ENCODE peak calls at places on chromosomes 4 and X, in six cellular contexts. E is prostate gland, X is progenitor cell of endocrine pancreas, H is WTC11, D is mesothelial cell of epicardium, V is nephron progenitor cell. M is an unnamed sample.

GRCh38 chr4:80266902-80267380 is 477 bp downstream of the FGF5 start:
- DNase-seq in E (no peak), X (no peak), H (peak), D (no peak), V (peak), M (no peak)

GRCh38 chrX:21883258-21883657 is 27.5 kb downstream of the YY2 start:
- DNase-seq in E (no peak), X (no peak), H (no peak), D (no peak), V (no peak), M (no peak)

GRCh38 chrX:384861-385260 is 1.8 kb downstream of the PPP2R3B start:
- DNase-seq in E (no peak), X (no peak), H (no peak), D (no peak), V (no peak), M (no peak)

GRCh38 chr4:12439633-12440305 is 1011.1 kb upstream of the HS3ST1 start:
- DNase-seq in E (no peak), X (no peak), H (no peak), D (no peak), V (no peak), M (no peak)

GRCh38 chr4:41856797-41857196 is 78.4 kb upstream of the TMEM33 start:
- DNase-seq in E (no peak), X (no peak), H (no peak), D (no peak), V (no peak), M (no peak)

GRCh38 chr4:51995647-51996046 is 24.5 kb downstream of the LRRC66 start:
- DNase-seq in E (no peak), X (no peak), H (no peak), D (no peak), V (no peak), M (no peak)

GRCh38 chrX:133983243-133983973 is 2.0 kb downstream of the GPC3 start:
- DNase-seq in E (no peak), X (no peak), H (no peak), D (no peak), V (no peak), M (no peak)

GRCh38 chr4:137075586-137075985 is 456.7 kb downstream of the PCDH18 start:
- DNase-seq in E (no peak), X (no peak), H (no peak), D (no peak), V (no peak), M (no peak)

GRCh38 chrX:71615056-71615455 is 3.3 kb downstream of the CXCR3 start:
- DNase-seq in E (no peak), X (no peak), H (no peak), D (no peak), V (no peak), M (no peak)

GRCh38 chrX:20954014-20954413 is 420.2 kb upstream of the CNKSR2 start:
- DNase-seq in E (no peak), X (no peak), H (no peak), D (no peak), V (no peak), M (no peak)

GRCh38 chrX:56728752-56729151 is 291 bp upstream of the NBDY start:
- DNase-seq in E (peak), X (no peak), H (no peak), D (no peak), V (peak), M (no peak)

GRCh38 chrX:150983526-150984163 is 510 bp downstream of the HMGB3 start:
- DNase-seq in E (no peak), X (no peak), H (no peak), D (no peak), V (peak), M (no peak)

GRCh38 chr4:121308828-121309227 is 72.0 kb downstream of the QRFPR start:
- DNase-seq in E (no peak), X (no peak), H (no peak), D (no peak), V (no peak), M (no peak)

GRCh38 chr4:122914292-122914904 is 8.0 kb downstream of the NUDT6 start:
- DNase-seq in E (no peak), X (no peak), H (no peak), D (no peak), V (no peak), M (no peak)

GRCh38 chr4:19857405-19857804 is 394.3 kb upstream of the SLIT2 start:
- DNase-seq in E (no peak), X (no peak), H (no peak), D (no peak), V (no peak), M (no peak)

GRCh38 chr4:45119376-45119775 is 393.0 kb upstream of the GNPDA2 start:
- DNase-seq in E (no peak), X (no peak), H (no peak), D (no peak), V (no peak), M (no peak)

GRCh38 chr4:15894393-15894792 is 44.1 kb downstream of the FGFBP1 start:
- DNase-seq in E (no peak), X (no peak), H (no peak), D (no peak), V (no peak), M (no peak)

GRCh38 chrX:16807976-16808542 is 21.8 kb downstream of the TXLNG start:
- DNase-seq in E (no peak), X (no peak), H (no peak), D (no peak), V (no peak), M (no peak)

GRCh38 chr4:164501074-164501473 is 252.9 kb upstream of the SMIM31 start:
- DNase-seq in E (no peak), X (no peak), H (no peak), D (no peak), V (no peak), M (no peak)

GRCh38 chrX:3485727-3486126 is 139.3 kb upstream of the MXRA5 start:
- DNase-seq in E (no peak), X (no peak), H (peak), D (no peak), V (no peak), M (no peak)

GRCh38 chr4:24912252-24913098 is at the start of gene CCDC149:
- DNase-seq in E (peak), X (peak), H (peak), D (peak), V (peak), M (no peak)

GRCh38 chr4:144295286-144295995 is 154.9 kb upstream of the GYPA start:
- DNase-seq in E (no peak), X (no peak), H (no peak), D (no peak), V (no peak), M (no peak)

GRCh38 chr4:10354225-10354624 is 103.0 kb downstream of the ZNF518B start:
- DNase-seq in E (no peak), X (no peak), H (no peak), D (no peak), V (no peak), M (no peak)

GRCh38 chr4:125827338-125828074 is 512.8 kb downstream of the FAT4 start:
- DNase-seq in E (no peak), X (no peak), H (no peak), D (no peak), V (no peak), M (no peak)

GRCh38 chr4:105147226-105148151 is 813 bp downstream of the TET2 start:
- DNase-seq in E (peak), X (no peak), H (no peak), D (no peak), V (peak), M (peak)

GRCh38 chr4:185721949-185722316 is 90.1 kb downstream of the SORBS2 start:
- DNase-seq in E (no peak), X (no peak), H (no peak), D (no peak), V (no peak), M (no peak)

GRCh38 chrX:25011589-25012432 is 4.0 kb downstream of the ARX start:
- DNase-seq in E (no peak), X (no peak), H (no peak), D (no peak), V (peak), M (no peak)

GRCh38 chr4:6764976-6765620 is 17.4 kb upstream of the KIAA0232 start:
- DNase-seq in E (no peak), X (no peak), H (no peak), D (no peak), V (no peak), M (no peak)

GRCh38 chrX:8967471-8967870 is 66.5 kb downstream of the FAM9B start:
- DNase-seq in E (no peak), X (no peak), H (no peak), D (no peak), V (no peak), M (no peak)

GRCh38 chr4:113901994-113902787 is 77.3 kb downstream of the ARSJ start:
- DNase-seq in E (peak), X (peak), H (no peak), D (no peak), V (no peak), M (no peak)

GRCh38 chrX:69025802-69026301 is 139.4 kb downstream of the PJA1 start:
- DNase-seq in E (no peak), X (no peak), H (no peak), D (no peak), V (no peak), M (no peak)

GRCh38 chr4:28523791-28524190 is 1663.2 kb downstream of the STIM2 start:
- DNase-seq in E (no peak), X (no peak), H (no peak), D (no peak), V (no peak), M (no peak)

GRCh38 chr4:102343964-102344519 is 1.2 kb downstream of the SLC39A8 start:
- DNase-seq in E (peak), X (no peak), H (no peak), D (no peak), V (no peak), M (no peak)

GRCh38 chr4:183398298-183399129 is 45.9 kb upstream of the CDKN2AIP start:
- DNase-seq in E (peak), X (peak), H (peak), D (peak), V (peak), M (peak)

GRCh38 chr4:145679520-145679919 is 426 bp upstream of the C4orf51 start:
- DNase-seq in E (peak), X (no peak), H (no peak), D (no peak), V (peak), M (no peak)

GRCh38 chr4:94332983-94333590 is 9.5 kb downstream of the HPGDS start:
- DNase-seq in E (no peak), X (no peak), H (no peak), D (no peak), V (no peak), M (no peak)

GRCh38 chrX:20320461-20321159 is 53.9 kb upstream of the RPS6KA3 start:
- DNase-seq in E (no peak), X (no peak), H (no peak), D (no peak), V (no peak), M (peak)

GRCh38 chr4:123856689-123857545 is 460.3 kb downstream of the SPRY1 start:
- DNase-seq in E (peak), X (no peak), H (peak), D (no peak), V (peak), M (no peak)

GRCh38 chr4:17667653-17668201 is 53.3 kb downstream of the MED28 start:
- DNase-seq in E (no peak), X (no peak), H (no peak), D (no peak), V (no peak), M (no peak)

GRCh38 chr4:76744253-76744921 is 153.6 kb downstream of the SOWAHB start:
- DNase-seq in E (no peak), X (no peak), H (no peak), D (no peak), V (no peak), M (no peak)

GRCh38 chr4:168771251-168771650 is 238.8 kb downstream of the CBR4 start:
- DNase-seq in E (no peak), X (no peak), H (no peak), D (no peak), V (no peak), M (no peak)
- TF ChIP-seq CTCF in E (no peak), X (no peak), H (no peak), D (no peak), V (no peak), M (no peak)

GRCh38 chrX:14899607-14900006 is 26.4 kb downstream of the MOSPD2 start:
- DNase-seq in E (no peak), X (no peak), H (no peak), D (no peak), V (no peak), M (no peak)
- TF ChIP-seq CTCF in E (no peak), X (no peak), H (no peak), D (no peak), V (no peak), M (no peak)

GRCh38 chr4:3291411-3291968 is 1.3 kb upstream of the RGS12 start:
- DNase-seq in E (peak), X (no peak), H (peak), D (no peak), V (no peak), M (no peak)

GRCh38 chr4:3293410-3294391 is 880 bp downstream of the RGS12 start:
- DNase-seq in E (no peak), X (no peak), H (peak), D (peak), V (peak), M (no peak)

GRCh38 chr4:3294401-3295241 is 1.8 kb downstream of the RGS12 start:
- DNase-seq in E (no peak), X (no peak), H (no peak), D (peak), V (no peak), M (no peak)

GRCh38 chr4:3291969-3292570 is 751 bp upstream of the RGS12 start:
- DNase-seq in E (peak), X (peak), H (peak), D (peak), V (peak), M (no peak)

GRCh38 chr4:3292571-3293409 is at the start of gene RGS12:
- DNase-seq in E (peak), X (peak), H (peak), D (peak), V (peak), M (peak)
- TF ChIP-seq CTCF in E (no peak), X (no peak), H (no peak), D (no peak), V (no peak), M (no peak)

DNA sequence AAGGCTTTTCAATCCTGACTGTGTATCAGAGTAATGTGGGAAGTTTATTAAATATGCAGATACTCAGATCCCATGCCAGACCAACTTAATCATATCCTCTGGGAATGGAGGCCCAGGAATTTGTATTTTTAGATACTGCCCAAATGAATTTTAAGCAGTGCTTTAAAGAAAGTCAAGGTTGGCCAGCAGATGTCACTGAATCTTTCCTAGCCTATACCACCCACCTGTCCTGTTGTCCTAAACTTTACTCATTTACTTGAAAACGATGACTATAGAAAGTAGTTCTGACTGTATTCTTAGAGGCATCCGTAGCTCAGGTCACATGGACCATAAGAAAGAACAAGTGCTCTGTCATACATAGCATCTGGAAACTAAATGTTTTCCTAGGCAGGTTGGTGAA is 79.9 kb downstream of the AMOT start:
- DNase-seq in E (no peak), X (no peak), H (no peak), D (no peak), V (no peak), M (no peak)
- TF ChIP-seq CTCF in E (no peak), X (no peak), H (no peak), D (no peak), V (no peak), M (no peak)

DNA sequence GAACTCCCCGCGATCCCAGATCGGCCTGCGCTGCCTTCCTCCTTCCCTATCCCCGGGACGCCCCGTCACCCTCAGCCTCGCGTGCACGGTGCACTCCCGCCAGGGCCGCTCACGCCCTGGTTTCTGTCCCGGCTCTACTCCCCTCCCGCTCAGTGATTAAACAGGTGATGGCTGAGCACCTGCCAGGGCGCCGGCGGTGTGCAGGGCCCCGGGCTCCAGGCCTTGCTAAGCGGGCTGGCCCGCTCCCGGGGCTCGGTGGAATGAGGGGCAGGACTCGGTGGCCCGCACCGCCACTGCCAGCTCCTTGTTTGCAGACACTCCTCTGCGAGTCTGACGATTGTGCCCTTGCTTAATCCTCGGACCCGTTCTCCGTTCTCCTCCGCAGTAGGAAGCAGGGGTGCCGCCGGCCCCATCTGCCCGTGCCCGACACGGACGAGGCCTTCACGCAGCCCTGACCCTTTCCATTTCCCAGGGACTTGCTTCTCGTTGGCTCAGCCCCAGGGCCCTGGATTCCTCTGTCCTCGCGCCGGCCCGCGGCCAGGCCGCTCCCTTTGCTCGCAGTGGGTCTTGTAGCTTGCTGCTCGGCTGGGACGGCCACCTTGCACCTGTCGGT is 143.5 kb downstream of the TRIML1 start:
- DNase-seq in E (no peak), X (peak), H (peak), D (peak), V (peak), M (no peak)
- TF ChIP-seq CTCF in E (no peak), X (no peak), H (no peak), D (no peak), V (no peak), M (no peak)

DNA sequence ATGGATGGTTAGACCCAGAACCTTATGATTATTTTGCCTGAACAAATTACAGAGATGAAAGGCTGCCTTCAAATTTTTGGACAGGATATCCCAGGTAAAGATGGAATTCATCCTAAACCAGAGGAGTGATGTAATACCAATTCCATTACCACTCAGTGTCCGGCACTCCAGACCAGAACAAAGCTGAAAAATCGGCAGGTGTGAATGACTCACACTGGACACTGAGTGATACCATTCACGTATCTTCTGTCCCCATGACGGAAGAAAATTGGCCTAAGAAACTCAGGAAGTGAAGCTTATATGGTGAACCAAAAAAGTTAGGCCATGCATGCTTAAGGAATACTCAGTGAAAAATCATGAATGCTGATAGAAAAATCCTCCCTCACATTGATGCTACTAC is 34.5 kb downstream of the PALLD start:
- DNase-seq in E (no peak), X (no peak), H (no peak), D (no peak), V (no peak), M (no peak)
- TF ChIP-seq CTCF in E (no peak), X (no peak), H (no peak), D (no peak), V (no peak), M (no peak)

M was measured in CD14-positive monocyte.